ENCODE peak calls at places on chromosomes 2 and 18, in eight cellular contexts. K is ovary, P is HCT116, R is heart left ventricle, I is IMR-90, M is sigmoid colon, V is body of pancreas, U is stomach. W is an unnamed sample.

GRCh38 chr2:112168422-112169124 is 30.4 kb downstream of the FBLN7 start:
- DNase-seq in I (no peak), R (no peak), U (no peak), M (no peak), K (no peak), P (no peak), V (no peak), W (no peak)

GRCh38 chr18:8609711-8610441 is 639 bp downstream of the RAB12 start:
- DNase-seq in V (peak; percentile 23), I (no peak), U (no peak), K (peak; percentile 22), P (no peak), R (peak; percentile 61), M (peak; percentile 71), W (peak; percentile 90)

GRCh38 chr2:121237336-121237979 is 47.5 kb downstream of the TFCP2L1 start:
- DNase-seq in M (no peak), P (no peak), I (no peak), R (no peak), V (no peak), U (no peak), K (no peak), W (peak; percentile 54)

GRCh38 chr2:198659471-198659870 is 798.3 kb downstream of the SATB2 start:
- DNase-seq in P (no peak), M (no peak), K (no peak), R (no peak), I (no peak), V (no peak), U (no peak), W (no peak)

GRCh38 chr2:172172513-172173217 is 70.0 kb upstream of the DLX2 start:
- DNase-seq in M (peak; percentile 69), V (peak; percentile 87), K (peak; percentile 57), R (peak; percentile 83), U (peak; percentile 88), P (peak; percentile 33), I (peak; percentile 44), W (peak; percentile 92)

GRCh38 chr2:45651415-45652089 is at the start of gene PRKCE:
- DNase-seq in P (no peak), M (peak; percentile 87), R (peak; percentile 84), V (peak; percentile 71), U (peak; percentile 61), I (no peak), K (peak; percentile 75), W (peak; percentile 93)

GRCh38 chr2:41234093-41234492 is 782.2 kb upstream of the SLC8A1 start:
- DNase-seq in P (no peak), V (no peak), K (no peak), U (no peak), I (no peak), M (no peak), R (no peak), W (no peak)

GRCh38 chr2:160510617-160511016 is 17.0 kb upstream of the RBMS1 start:
- DNase-seq in V (no peak), U (no peak), R (no peak), P (no peak), M (no peak), K (no peak), I (no peak), W (no peak)

GRCh38 chr2:52597361-52597760 is 1170.2 kb upstream of the CHAC2 start:
- DNase-seq in U (no peak), K (no peak), V (no peak), R (no peak), P (no peak), I (peak; percentile 12), M (no peak), W (no peak)

GRCh38 chr2:179965291-179965690 is 41.8 kb downstream of the CWC22 start:
- DNase-seq in U (no peak), V (no peak), P (no peak), R (no peak), I (no peak), M (no peak), K (no peak), W (no peak)

DNA sequence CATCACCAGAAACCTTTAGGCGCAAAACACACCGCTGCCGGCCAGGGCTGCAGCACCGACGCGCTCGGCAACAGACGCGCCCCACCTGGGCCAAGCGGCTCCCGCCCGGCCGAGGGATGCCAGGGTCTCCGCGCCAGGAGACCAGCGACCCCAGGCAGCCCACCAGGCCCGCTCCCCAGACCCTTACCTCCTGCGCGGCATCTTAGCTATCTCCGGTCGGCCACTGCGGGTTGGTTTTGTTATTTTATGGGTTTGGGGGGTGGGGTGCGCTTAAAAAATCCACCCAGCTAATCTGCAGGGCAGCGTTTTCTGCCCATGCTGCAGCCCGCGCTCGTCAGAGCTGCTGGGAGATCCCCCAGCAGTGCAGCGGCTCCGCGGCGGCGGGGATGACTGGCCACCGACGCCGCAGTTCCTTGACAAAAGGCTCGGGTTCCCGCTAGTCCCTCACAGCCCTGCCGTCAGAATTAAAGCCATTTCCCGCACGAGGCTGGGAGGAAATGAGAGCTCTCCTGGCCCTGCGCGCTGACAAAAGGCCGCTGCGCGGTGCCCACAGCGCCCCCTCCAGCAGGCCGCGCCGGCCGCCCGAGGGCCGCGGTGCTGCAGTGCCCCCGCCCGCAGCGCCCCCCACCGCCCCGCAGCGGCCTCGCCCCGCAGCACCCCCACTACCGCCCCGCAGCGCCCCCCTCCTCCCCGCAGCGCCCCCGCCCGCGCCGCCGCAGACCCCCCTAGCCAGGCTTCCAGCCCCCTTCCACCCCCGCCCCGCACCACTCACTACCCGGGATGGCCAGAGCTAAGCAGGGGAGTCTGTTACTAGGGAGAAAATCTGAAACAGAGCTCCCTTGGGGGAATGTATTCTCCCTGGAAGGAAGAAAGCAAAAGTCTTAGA is at the start of gene ADD2:
- DNase-seq in V (peak; percentile 65), K (no peak), P (no peak), M (no peak), U (no peak), R (no peak), I (peak; percentile 1), W (peak; percentile 78)
- TF ChIP-seq POLR2A in V (no peak), K (no peak), P (no peak), M (no peak), U (no peak), R (no peak), I (no peak), W (no peak)

GRCh38 chr2:108067820-108068405 is 81.6 kb downstream of the SLC5A7 start:
- DNase-seq in K (no peak), U (no peak), I (no peak), M (no peak), P (no peak), V (no peak), R (no peak), W (no peak)

GRCh38 chr2:108074945-108075344 is 88.6 kb downstream of the SLC5A7 start:
- DNase-seq in M (no peak), R (no peak), P (no peak), I (no peak), V (no peak), U (no peak), K (no peak), W (no peak)

GRCh38 chr2:108073425-108074072 is 87.2 kb downstream of the SLC5A7 start:
- DNase-seq in M (no peak), V (no peak), U (no peak), I (no peak), P (no peak), R (no peak), K (no peak), W (no peak)

GRCh38 chr2:108074150-108074549 is 87.8 kb downstream of the SLC5A7 start:
- DNase-seq in K (no peak), P (no peak), V (no peak), I (no peak), M (no peak), U (no peak), R (no peak), W (no peak)

GRCh38 chr2:108069515-108070310 is 83.4 kb downstream of the SLC5A7 start:
- DNase-seq in R (no peak), M (no peak), U (no peak), I (no peak), V (no peak), K (no peak), P (no peak), W (no peak)
- TF ChIP-seq CTCF in R (no peak), M (no peak), U (no peak), I (no peak), V (no peak), K (no peak), P (peak; percentile 28), W (no peak)

GRCh38 chr2:88627055-88627855 is at the start of gene EIF2AK3:
- DNase-seq in R (peak; percentile 98), P (peak; percentile 100), U (peak; percentile 99), K (peak; percentile 97), V (peak; percentile 99), I (peak; percentile 100), M (peak; percentile 99), W (peak; percentile 98)

GRCh38 chr2:88621432-88621831 is 5.8 kb downstream of the EIF2AK3 start:
- DNase-seq in R (no peak), U (no peak), V (no peak), M (no peak), P (no peak), I (no peak), K (no peak), W (no peak)

GRCh38 chr2:88622307-88622706 is 5.0 kb downstream of the EIF2AK3 start:
- DNase-seq in I (no peak), P (no peak), K (no peak), U (no peak), R (no peak), M (no peak), V (no peak), W (no peak)

GRCh38 chr2:88626171-88627054 is 851 bp downstream of the EIF2AK3 start:
- DNase-seq in I (no peak), R (peak; percentile 73), M (peak; percentile 76), V (peak; percentile 56), P (no peak), K (peak; percentile 26), U (peak; percentile 47), W (peak; percentile 94)

GRCh38 chr2:88624477-88624876 is 2.8 kb downstream of the EIF2AK3 start:
- DNase-seq in I (no peak), V (peak; percentile 41), K (no peak), M (no peak), P (no peak), R (no peak), U (no peak), W (no peak)
- TF ChIP-seq POLR2A in I (no peak), V (no peak), K (no peak), M (no peak), P (no peak), R (no peak), U (no peak), W (no peak)

DNA sequence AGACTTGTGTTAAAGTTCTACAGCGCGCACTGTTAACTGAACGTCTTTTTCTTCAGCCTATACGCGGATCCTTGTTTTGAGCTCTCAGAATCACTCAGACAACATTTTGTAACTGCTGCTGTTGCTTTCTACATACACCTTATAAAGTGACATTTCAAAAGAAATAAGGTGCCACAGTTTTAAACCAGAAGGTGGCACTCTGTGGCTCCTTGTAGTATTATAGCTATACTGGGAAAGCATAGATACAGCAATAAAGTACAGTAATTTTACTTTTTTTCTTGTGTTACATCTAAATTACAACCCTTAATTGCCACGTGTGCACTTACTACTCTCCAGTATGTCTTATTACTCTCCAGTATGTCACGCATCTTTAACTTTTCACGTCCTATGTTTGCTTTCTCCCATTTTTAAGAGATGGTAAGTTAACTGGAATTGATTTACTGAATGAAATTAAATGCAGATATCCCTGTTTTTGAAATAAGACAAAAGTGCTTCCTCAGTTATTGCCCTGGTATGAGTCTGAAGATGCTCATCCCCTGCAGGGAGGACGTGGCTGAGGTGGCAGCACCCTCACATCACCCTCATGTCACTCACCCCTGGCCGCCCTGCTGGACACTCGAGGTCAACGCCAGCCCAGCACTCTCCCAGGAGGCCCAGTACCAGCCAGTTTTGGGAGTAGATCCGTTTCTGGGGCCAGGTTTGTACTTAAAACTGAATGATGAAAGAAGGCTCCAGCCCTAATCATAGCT is 37.8 kb downstream of the GORASP2 start:
- DNase-seq in P (no peak), V (no peak), U (no peak), R (no peak), I (no peak), M (no peak), K (no peak), W (no peak)
- TF ChIP-seq CTCF in P (peak; percentile 50), V (no peak), U (no peak), R (no peak), I (no peak), M (no peak), K (no peak), W (no peak)